ENCODE peak calls at places on chromosomes 13 and 19, in eight cellular contexts. One of them, this sample, is unnamed.
A peak's percentile ranks its signal among the peaks of the same experiment; 100 is the strongest.

GRCh38 chr13:75365724-75366173 is 116.2 kb downstream of the TBC1D4 start:
- DNase-seq in GM12892: no peak
- DNase-seq in GM13976: peak; percentile 66
- DNase-seq in stimulated activated CD8-positive, alpha-beta memory T cell treated with anti-CD3 and anti-CD28 coated beads, Interleukin-4, amount 100 ng/mL, for 48 hours: no peak
- DNase-seq in RKO: peak; percentile 99
- DNase-seq in kidney glomerular epithelial cell: peak; percentile 71
- DNase-seq in HCEC 1CT: peak; percentile 95
- DNase-seq in GF-D8: no peak
- DNase-seq in this sample: peak; percentile 18

GRCh38 chr19:18131841-18132596 is 20.9 kb upstream of the PIK3R2 start:
- DNase-seq in kidney glomerular epithelial cell: no peak
- DNase-seq in GM12892: no peak
- DNase-seq in GM13976: no peak
- DNase-seq in stimulated activated CD8-positive, alpha-beta memory T cell treated with anti-CD3 and anti-CD28 coated beads, Interleukin-4, amount 100 ng/mL, for 48 hours: peak; percentile 46
- DNase-seq in GF-D8: no peak
- DNase-seq in RKO: no peak
- DNase-seq in HCEC 1CT: no peak
- DNase-seq in this sample: no peak

GRCh38 chr19:18253130-18253529 is 21.1 kb downstream of the IQCN start:
- DNase-seq in HCEC 1CT: no peak
- DNase-seq in GM12892: no peak
- DNase-seq in stimulated activated CD8-positive, alpha-beta memory T cell treated with anti-CD3 and anti-CD28 coated beads, Interleukin-4, amount 100 ng/mL, for 48 hours: no peak
- DNase-seq in GF-D8: no peak
- DNase-seq in GM13976: no peak
- DNase-seq in kidney glomerular epithelial cell: no peak
- DNase-seq in RKO: no peak
- DNase-seq in this sample: no peak

GRCh38 chr19:47001584-47001983 is 18.1 kb upstream of the NPAS1 start:
- DNase-seq in GM13976: no peak
- DNase-seq in stimulated activated CD8-positive, alpha-beta memory T cell treated with anti-CD3 and anti-CD28 coated beads, Interleukin-4, amount 100 ng/mL, for 48 hours: no peak
- DNase-seq in kidney glomerular epithelial cell: no peak
- DNase-seq in GF-D8: no peak
- DNase-seq in GM12892: no peak
- DNase-seq in RKO: no peak
- DNase-seq in HCEC 1CT: no peak
- DNase-seq in this sample: no peak

GRCh38 chr19:6728346-6728745 is 7.9 kb upstream of the C3 start:
- DNase-seq in HCEC 1CT: no peak
- DNase-seq in kidney glomerular epithelial cell: no peak
- DNase-seq in GM13976: peak; percentile 72
- DNase-seq in RKO: no peak
- DNase-seq in GM12892: no peak
- DNase-seq in GF-D8: peak; percentile 67
- DNase-seq in stimulated activated CD8-positive, alpha-beta memory T cell treated with anti-CD3 and anti-CD28 coated beads, Interleukin-4, amount 100 ng/mL, for 48 hours: no peak
- DNase-seq in this sample: no peak

GRCh38 chr13:32212420-32212819 is 102.7 kb downstream of the ZAR1L start:
- DNase-seq in kidney glomerular epithelial cell: no peak
- DNase-seq in GM12892: no peak
- DNase-seq in GF-D8: no peak
- DNase-seq in stimulated activated CD8-positive, alpha-beta memory T cell treated with anti-CD3 and anti-CD28 coated beads, Interleukin-4, amount 100 ng/mL, for 48 hours: no peak
- DNase-seq in HCEC 1CT: peak; percentile 90
- DNase-seq in RKO: no peak
- DNase-seq in GM13976: no peak
- DNase-seq in this sample: no peak

GRCh38 chr13:79373916-79374315 is 32.1 kb downstream of the RBM26 start:
- DNase-seq in stimulated activated CD8-positive, alpha-beta memory T cell treated with anti-CD3 and anti-CD28 coated beads, Interleukin-4, amount 100 ng/mL, for 48 hours: no peak
- DNase-seq in RKO: no peak
- DNase-seq in HCEC 1CT: no peak
- DNase-seq in GF-D8: no peak
- DNase-seq in GM12892: no peak
- DNase-seq in kidney glomerular epithelial cell: no peak
- DNase-seq in GM13976: no peak
- DNase-seq in this sample: no peak

GRCh38 chr19:2059422-2060201 is 8.6 kb upstream of the MKNK2 start:
- DNase-seq in GM12892: no peak
- DNase-seq in GM13976: no peak
- DNase-seq in RKO: peak; percentile 70
- DNase-seq in kidney glomerular epithelial cell: peak; percentile 72
- DNase-seq in stimulated activated CD8-positive, alpha-beta memory T cell treated with anti-CD3 and anti-CD28 coated beads, Interleukin-4, amount 100 ng/mL, for 48 hours: no peak
- DNase-seq in HCEC 1CT: peak; percentile 17
- DNase-seq in GF-D8: no peak
- DNase-seq in this sample: peak; percentile 78